ENCODE peak calls at places on chromosomes 2 and 18, in five cellular contexts. H is HCT116, D is GM23248, R is PC-3, T is MM.1S. Q is an unnamed sample. For H3K9me3, the result is how much of the 10 kb centered on the place peaks cover.

GRCh38 chr2:117272975-117273671 is 541.4 kb upstream of the DDX18 start:
- DNase-seq in H (no peak), D (no peak), R (no peak), T (no peak), Q (no peak)

GRCh38 chr18:75005622-75006021 is 203.3 kb downstream of the PTGR3 start:
- DNase-seq in H (no peak), D (no peak), R (no peak), T (no peak), Q (no peak)

GRCh38 chr2:139946690-139947089 is 1166.5 kb upstream of the NXPH2 start:
- DNase-seq in H (peak), D (no peak), R (peak), T (no peak), Q (no peak)

GRCh38 chr2:199057936-199058335 is 399.8 kb downstream of the SATB2 start:
- DNase-seq in H (no peak), D (peak), R (peak), T (no peak), Q (no peak)

GRCh38 chr2:198127627-198128026 is 323.2 kb downstream of the PLCL1 start:
- DNase-seq in H (peak), D (peak), R (peak), T (peak), Q (peak)

GRCh38 chr2:210635257-210635656 is 78.9 kb downstream of the CPS1 start:
- DNase-seq in H (no peak), D (no peak), R (no peak), T (no peak), Q (no peak)

GRCh38 chr2:230939691-230940475 is 14.8 kb upstream of the GPR55 start:
- DNase-seq in H (no peak), D (no peak), R (no peak), T (no peak), Q (no peak)

GRCh38 chr2:85893428-85894258 is 4.9 kb upstream of the ST3GAL5 start:
- DNase-seq in H (no peak), D (peak), R (peak), T (no peak), Q (no peak)

GRCh38 chr2:172249986-172250385 is 147.3 kb upstream of the DLX2 start:
- DNase-seq in H (no peak), D (peak), R (peak), T (no peak), Q (no peak)

GRCh38 chr2:218959141-218959731 is at the start of gene CDK5R2:
- DNase-seq in H (peak), D (peak), R (peak), T (peak), Q (peak)

GRCh38 chr18:8386981-8387380 is 222.3 kb upstream of the RAB12 start:
- DNase-seq in H (no peak), D (no peak), R (no peak), T (no peak), Q (no peak)

GRCh38 chr18:62485684-62486083 is 37.1 kb upstream of the ZCCHC2 start:
- DNase-seq in H (peak), D (peak), R (peak), T (no peak), Q (no peak)

GRCh38 chr2:134104754-134105153 is 149.1 kb upstream of the MGAT5 start:
- DNase-seq in H (no peak), D (no peak), R (peak), T (no peak), Q (no peak)

GRCh38 chr18:7789853-7790552 is 222.9 kb downstream of the PTPRM start:
- DNase-seq in H (peak), D (peak), R (peak), T (no peak), Q (no peak)

GRCh38 chr18:63132819-63133200 is 186.8 kb downstream of the BCL2 start:
- DNase-seq in H (no peak), D (no peak), R (peak), T (no peak), Q (no peak)

GRCh38 chr2:176088048-176088936 is 4.2 kb upstream of the HOXD13 start:
- DNase-seq in H (peak), D (peak), R (peak), T (peak), Q (no peak)

GRCh38 chr2:148362144-148362796 is 282.3 kb upstream of the EPC2 start:
- DNase-seq in H (no peak), D (no peak), R (no peak), T (no peak), Q (no peak)

GRCh38 chr2:13091463-13091862 is 374.7 kb downstream of the TRIB2 start:
- DNase-seq in H (no peak), D (peak), R (no peak), T (no peak), Q (no peak)

GRCh38 chr18:5556317-5556974 is 12.6 kb upstream of the EPB41L3 start:
- DNase-seq in H (no peak), D (peak), R (no peak), T (no peak), Q (no peak)

DNA sequence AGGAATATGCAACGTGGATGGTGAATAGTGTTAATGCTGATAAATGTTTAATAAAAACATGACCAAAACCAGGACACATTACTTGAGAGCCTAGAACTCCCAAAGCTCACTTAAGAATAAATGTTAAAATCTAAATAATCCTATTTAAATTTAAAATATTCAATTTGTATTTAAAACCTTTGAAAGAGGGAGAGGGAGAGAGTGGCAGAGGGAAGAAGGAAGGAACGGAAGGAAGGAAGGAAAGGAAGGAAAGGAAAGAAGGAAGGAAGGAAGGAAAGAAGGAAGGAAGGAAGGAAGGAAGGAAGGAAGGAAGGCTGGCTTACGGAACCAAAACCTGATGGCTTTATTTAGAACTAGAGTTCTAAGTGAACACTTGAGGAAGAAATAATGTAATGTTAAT is 324.1 kb upstream of the SYT4 start:
- DNase-seq in H (no peak), D (no peak), R (no peak), T (no peak), Q (no peak)
- H3K9me3 ChIP-seq in H (under half), D (under half), R (under half), T (under half), Q (under half)

GRCh38 chr2:51511002-51511401 is 479.1 kb upstream of the NRXN1 start:
- DNase-seq in H (no peak), D (no peak), R (no peak), T (peak), Q (peak)
- TF ChIP-seq EZH2phosphoT487 in H (no peak), D (no peak), R (no peak), T (no peak), Q (no peak)

DNA sequence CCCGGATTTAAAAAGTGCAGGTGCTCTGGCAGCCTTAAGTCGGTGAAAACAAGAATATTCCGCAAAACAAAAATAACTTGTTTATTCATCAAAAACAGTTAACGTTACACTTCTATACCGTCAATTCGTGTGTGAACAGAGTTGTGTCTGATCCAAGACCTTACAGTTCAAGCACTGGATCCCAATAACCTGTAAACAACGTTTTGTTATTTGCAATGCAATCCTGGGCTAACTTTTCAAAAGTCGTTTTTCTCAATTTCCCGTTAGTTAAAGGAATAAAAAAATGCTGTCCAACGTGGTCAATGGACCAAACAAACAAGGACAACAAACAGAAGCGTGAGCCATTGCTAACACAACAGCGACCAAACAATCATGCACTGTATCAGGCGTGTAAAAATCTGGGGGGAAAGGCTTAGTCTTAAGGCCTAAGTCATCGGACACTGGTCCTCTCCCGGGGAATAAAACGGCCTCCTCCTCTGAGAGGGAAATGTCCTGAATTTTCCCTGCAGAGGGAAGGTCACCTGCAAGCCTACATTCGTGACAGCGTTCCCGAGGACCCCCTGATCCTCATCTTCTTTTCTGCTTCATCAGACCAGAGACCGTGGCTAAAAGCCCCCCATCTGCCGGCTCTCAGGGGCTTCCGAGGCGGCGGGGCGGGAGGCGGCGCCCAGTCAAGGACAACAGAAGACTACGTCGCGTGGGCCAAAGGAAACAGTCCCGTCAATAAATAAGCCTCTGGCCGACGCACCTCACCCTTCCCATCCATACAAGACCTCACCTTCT is 490 bp downstream of the NDUFS1 start:
- DNase-seq in H (no peak), D (peak), R (peak), T (no peak), Q (no peak)
- H3K9me3 ChIP-seq in H (under half), D (under half), R (under half), T (under half), Q (under half)

GRCh38 chr2:201402651-201403573 is 45.8 kb upstream of the FLACC1 start:
- DNase-seq in H (no peak), D (peak), R (no peak), T (no peak), Q (no peak)
- TF ChIP-seq EZH2phosphoT487 in H (no peak), D (no peak), R (no peak), T (no peak), Q (no peak)

GRCh38 chr2:170937980-170938379 is 8.9 kb downstream of the GORASP2 start:
- DNase-seq in H (no peak), D (no peak), R (no peak), T (no peak), Q (no peak)
- H3K9me3 ChIP-seq in H (under half), D (under half), R (under half), T (under half), Q (under half)

DNA sequence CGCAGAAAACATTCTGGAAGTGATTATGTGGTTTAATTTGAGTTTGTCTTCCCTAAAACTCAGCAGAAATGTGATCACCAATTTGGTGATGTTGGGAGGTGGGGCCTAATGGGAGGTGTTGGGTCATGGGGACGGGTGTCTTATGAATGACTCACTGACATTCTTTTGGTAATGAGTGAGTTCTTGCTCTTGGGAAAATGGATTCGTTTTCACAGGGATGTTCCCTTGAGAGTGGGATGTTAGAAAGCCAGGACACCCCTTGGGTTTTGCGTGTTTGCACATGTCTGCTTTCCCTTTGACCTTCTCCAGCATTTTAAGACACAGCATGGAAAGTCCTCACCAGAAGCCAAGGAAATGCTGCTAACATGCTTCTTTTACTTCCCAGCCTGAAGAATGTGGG is 321.5 kb upstream of the NT5C1B start:
- DNase-seq in H (peak), D (peak), R (peak), T (no peak), Q (no peak)
- TF ChIP-seq EZH2phosphoT487 in H (no peak), D (no peak), R (no peak), T (no peak), Q (no peak)